ENCODE peak calls at places on chromosome 11, in five cellular contexts. L, B, G, C and R are unnamed samples. For H3K4me1, the result is how much of the 10 kb centered on the place peaks cover.

GRCh38 chr11:127993788-127994187 is 593.6 kb downstream of the ETS1 start:
- DNase-seq in L (no peak), B (no peak), G (no peak), C (no peak), R (no peak)

GRCh38 chr11:116700586-116701220 is 72.1 kb downstream of the BUD13 start:
- DNase-seq in L (no peak), B (no peak), G (no peak), C (no peak), R (no peak)

GRCh38 chr11:10699072-10699471 is 5.5 kb upstream of the IRAG1 start:
- DNase-seq in L (no peak), B (no peak), G (no peak), C (peak), R (peak)

GRCh38 chr11:63906585-63906984 is 10.4 kb downstream of the RCOR2 start:
- DNase-seq in L (peak), B (no peak), G (peak), C (peak), R (peak)

GRCh38 chr11:122706261-122706660 is 50.7 kb downstream of the UBASH3B start:
- DNase-seq in L (peak), B (no peak), G (peak), C (peak), R (peak)

GRCh38 chr11:63889344-63889743 is 27.6 kb downstream of the RCOR2 start:
- DNase-seq in L (no peak), B (no peak), G (no peak), C (no peak), R (no peak)

GRCh38 chr11:206002-206384 is 1.2 kb downstream of the BET1L start:
- DNase-seq in L (no peak), B (no peak), G (no peak), C (no peak), R (no peak)

GRCh38 chr11:122751298-122752070 is 86.8 kb upstream of the CRTAM start:
- DNase-seq in L (peak), B (no peak), G (no peak), C (peak), R (no peak)

GRCh38 chr11:95831198-95831883 is 41.0 kb downstream of the CEP57 start:
- DNase-seq in L (peak), B (no peak), G (peak), C (peak), R (peak)

GRCh38 chr11:72058416-72059034 is 21.8 kb downstream of the NUMA1 start:
- DNase-seq in L (peak), B (no peak), G (no peak), C (peak), R (peak)

GRCh38 chr11:109983358-109983757 is 109.8 kb upstream of the ZC3H12C start:
- DNase-seq in L (no peak), B (no peak), G (no peak), C (no peak), R (no peak)

GRCh38 chr11:82786001-82786400 is 52.3 kb upstream of the FAM181B start:
- DNase-seq in L (no peak), B (no peak), G (no peak), C (no peak), R (no peak)

GRCh38 chr11:36594316-36594989 is at the start of gene IFTAP:
- DNase-seq in L (peak), B (peak), G (peak), C (peak), R (peak)

GRCh38 chr11:134361661-134362060 is 29.9 kb downstream of the GLB1L2 start:
- DNase-seq in L (no peak), B (no peak), G (no peak), C (no peak), R (no peak)

GRCh38 chr11:94175545-94175944 is 46.9 kb downstream of the PANX1 start:
- DNase-seq in L (peak), B (no peak), G (no peak), C (peak), R (peak)

GRCh38 chr11:62770778-62771143 is 435 bp upstream of the TAF6L start:
- DNase-seq in L (no peak), B (no peak), G (no peak), C (peak), R (no peak)

GRCh38 chr11:80085563-80085962 is 644.7 kb upstream of the TENM4 start:
- DNase-seq in L (no peak), B (no peak), G (no peak), C (no peak), R (no peak)

GRCh38 chr11:113401718-113402117 is 14.1 kb downstream of the ANKK1 start:
- DNase-seq in L (no peak), B (no peak), G (peak), C (peak), R (peak)

GRCh38 chr11:57071829-57072228 is 83.1 kb downstream of the OR5AK2 start:
- DNase-seq in L (peak), B (no peak), G (peak), C (peak), R (peak)

GRCh38 chr11:36532908-36533601 is 23.0 kb upstream of the TRAF6 start:
- DNase-seq in L (no peak), B (no peak), G (no peak), C (no peak), R (no peak)

GRCh38 chr11:134024420-134025085 is 44.3 kb upstream of the JAM3 start:
- DNase-seq in L (peak), B (no peak), G (peak), C (peak), R (no peak)

GRCh38 chr11:2770556-2771301 is 70.9 kb upstream of the KCNQ1OT1 start:
- DNase-seq in L (no peak), B (no peak), G (no peak), C (no peak), R (no peak)

GRCh38 chr11:28619870-28620540 is 511.8 kb downstream of the METTL15 start:
- DNase-seq in L (peak), B (no peak), G (peak), C (peak), R (peak)

GRCh38 chr11:35516361-35516760 is 9.1 kb downstream of the PAMR1 start:
- DNase-seq in L (no peak), B (no peak), G (no peak), C (no peak), R (no peak)
- H3K4me1 ChIP-seq in L (under half), B (under half), G (under half), C (half or more), R (under half)

DNA sequence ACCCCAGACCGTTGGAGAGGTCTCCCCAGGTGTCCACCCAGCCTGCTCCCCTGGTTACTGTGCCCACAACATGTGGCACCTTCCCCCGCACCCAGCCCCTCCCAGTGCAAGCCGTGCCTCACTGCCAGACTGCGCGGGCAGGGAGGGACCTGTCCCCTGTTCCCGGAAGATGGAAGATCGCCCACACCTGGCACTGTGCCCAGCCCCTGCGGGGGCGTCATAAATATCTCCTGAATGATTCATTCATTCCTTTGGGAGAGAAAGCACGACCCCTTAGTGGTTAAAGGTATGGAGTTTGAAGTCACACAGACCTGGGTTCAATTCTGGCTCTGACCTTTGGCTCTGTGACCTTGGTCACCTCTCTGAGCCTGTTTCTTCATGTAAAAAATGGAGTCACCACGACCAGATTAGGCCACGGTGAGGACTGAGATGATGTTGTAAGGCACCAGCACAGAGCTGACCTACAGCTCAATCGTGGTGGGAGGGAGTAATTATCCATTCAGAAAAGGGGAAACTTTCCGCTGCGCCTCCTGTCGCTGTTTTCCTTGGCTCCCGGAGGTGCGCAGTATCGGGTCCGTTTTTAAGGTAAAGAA is 497 bp upstream of the SYT12 start:
- DNase-seq in L (peak), B (no peak), G (peak), C (peak), R (peak)
- H3K9ac ChIP-seq in L (no peak), B (peak), G (peak), C (peak), R (no peak)

DNA sequence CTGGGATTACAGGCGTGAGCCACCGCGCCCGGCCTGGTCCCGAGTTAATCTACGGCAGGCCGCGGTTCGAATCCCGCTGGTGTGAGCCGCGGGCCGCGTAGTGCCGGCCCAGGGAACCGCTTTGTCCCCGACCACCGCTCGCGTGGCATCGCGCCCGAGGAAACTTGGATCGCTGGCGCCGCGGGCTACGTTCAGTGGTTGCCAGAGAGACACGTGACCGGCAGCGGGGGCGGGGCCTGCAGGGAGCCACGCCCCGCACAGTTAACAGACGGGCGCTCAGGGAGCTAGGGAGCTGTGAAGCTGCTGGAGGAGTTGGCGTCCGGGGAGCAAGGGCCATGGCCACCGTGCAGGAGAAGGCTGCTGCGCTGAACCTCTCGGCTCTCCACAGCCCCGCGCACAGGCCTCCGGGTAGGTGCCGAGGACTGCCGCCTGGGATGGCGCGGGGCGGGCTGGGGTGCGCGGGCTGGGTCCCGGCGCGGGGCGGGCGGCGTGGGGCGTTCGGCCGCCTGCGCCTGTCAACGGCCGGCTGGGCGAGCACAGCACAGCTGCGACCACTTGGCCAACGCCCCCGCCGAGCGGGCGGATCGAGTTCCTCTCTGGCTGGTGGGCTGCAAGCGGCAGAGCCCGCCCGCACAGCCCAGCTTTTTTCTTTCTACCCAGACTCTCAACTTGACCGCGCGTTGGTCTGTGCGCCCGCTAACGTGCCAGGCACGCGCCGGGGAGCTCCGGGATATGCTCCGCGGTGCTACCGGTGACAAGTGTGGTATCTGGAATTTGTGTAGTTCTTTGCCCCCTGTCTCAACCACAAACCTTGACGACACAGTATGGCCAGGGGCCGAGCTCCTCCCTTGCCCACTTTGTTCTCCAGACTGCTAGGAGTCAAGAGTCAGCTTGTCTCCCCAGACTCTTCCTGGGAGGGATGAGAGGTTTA is at the start of gene DEPDC7:
- DNase-seq in L (peak), B (peak), G (no peak), C (peak), R (peak)
- H3K4me3 ChIP-seq in L (peak), B (peak), G (no peak), C (peak), R (peak)

GRCh38 chr11:121369366-121369765 is 76.8 kb downstream of the SC5D start:
- DNase-seq in L (no peak), B (no peak), G (no peak), C (no peak), R (no peak)

GRCh38 chr11:121372671-121373429 is 79.3 kb upstream of the SORL1 start:
- DNase-seq in L (no peak), B (no peak), G (no peak), C (no peak), R (no peak)

GRCh38 chr11:121368504-121368903 is 75.9 kb downstream of the SC5D start:
- DNase-seq in L (no peak), B (no peak), G (no peak), C (no peak), R (no peak)

GRCh38 chr11:121374286-121374985 is 77.7 kb upstream of the SORL1 start:
- DNase-seq in L (no peak), B (no peak), G (no peak), C (no peak), R (no peak)

GRCh38 chr11:121372028-121372427 is 79.5 kb downstream of the SC5D start:
- DNase-seq in L (no peak), B (no peak), G (no peak), C (no peak), R (no peak)
- H3K4me1 ChIP-seq in L (under half), B (under half), G (under half), C (under half), R (under half)

GRCh38 chr11:73509188-73509587 is 88.7 kb downstream of the FAM168A start:
- DNase-seq in L (no peak), B (no peak), G (peak), C (no peak), R (no peak)
- H3K9ac ChIP-seq in L (no peak), B (no peak), G (peak), C (no peak), R (no peak)

DNA sequence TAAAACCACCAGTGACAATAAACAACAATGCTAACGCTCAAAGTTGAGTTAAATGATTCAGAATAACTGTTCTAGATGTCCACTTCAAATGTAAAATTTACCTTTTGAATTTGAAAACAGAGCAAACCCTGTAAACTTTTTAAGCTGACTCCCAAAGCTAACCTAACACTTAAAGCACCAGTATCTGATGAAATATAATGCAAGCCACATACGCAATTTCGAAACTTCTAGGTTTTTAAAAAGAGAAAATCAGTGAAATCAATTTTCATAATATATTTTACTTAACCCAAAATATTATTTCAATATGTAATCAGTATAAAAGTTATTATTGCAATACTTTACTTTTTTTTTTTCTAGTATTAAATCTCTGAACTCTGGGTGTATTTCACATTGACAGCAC is 71.3 kb downstream of the PLEKHA7 start:
- DNase-seq in L (no peak), B (no peak), G (no peak), C (no peak), R (peak)
- H3K4me3 ChIP-seq in L (no peak), B (no peak), G (no peak), C (no peak), R (no peak)

DNA sequence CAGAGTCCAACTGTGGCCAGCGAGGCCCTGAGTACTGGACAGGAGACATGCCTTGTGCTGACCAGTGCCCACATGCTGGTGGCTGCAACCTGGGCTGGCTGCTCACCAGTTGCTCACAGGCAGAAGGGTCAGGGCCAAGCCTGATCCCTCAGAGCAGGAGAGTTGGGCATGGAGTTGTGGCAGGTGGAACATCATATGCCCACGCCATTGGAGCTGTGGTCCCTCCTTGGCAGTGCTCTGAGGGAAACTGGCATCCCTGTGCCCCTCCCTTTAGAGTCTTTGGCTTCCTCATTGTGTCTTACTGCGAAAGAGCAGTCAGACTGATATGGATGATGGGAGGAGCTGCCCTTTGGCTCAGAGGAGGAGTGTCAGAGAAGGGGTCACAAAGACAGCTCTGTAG is 3.2 kb upstream of the MYEOV start:
- DNase-seq in L (no peak), B (no peak), G (no peak), C (no peak), R (no peak)
- H3K4me1 ChIP-seq in L (under half), B (under half), G (under half), C (under half), R (under half)

GRCh38 chr11:19676508-19677379 is 35.9 kb upstream of the NAV2 start:
- DNase-seq in L (no peak), B (no peak), G (no peak), C (no peak), R (no peak)

GRCh38 chr11:19683141-19683805 is 29.4 kb upstream of the NAV2 start:
- DNase-seq in L (no peak), B (no peak), G (no peak), C (peak), R (no peak)

GRCh38 chr11:19677380-19678080 is 35.1 kb upstream of the NAV2 start:
- DNase-seq in L (no peak), B (no peak), G (no peak), C (no peak), R (no peak)

GRCh38 chr11:19680824-19681368 is 31.7 kb upstream of the NAV2 start:
- DNase-seq in L (peak), B (no peak), G (peak), C (peak), R (peak)

GRCh38 chr11:19679952-19680823 is 32.4 kb upstream of the NAV2 start:
- DNase-seq in L (peak), B (no peak), G (peak), C (peak), R (peak)
- H3K9ac ChIP-seq in L (peak), B (no peak), G (peak), C (peak), R (peak)

GRCh38 chr11:111776398-111777093 is 10.4 kb upstream of the PPP2R1B start:
- DNase-seq in L (no peak), B (no peak), G (no peak), C (no peak), R (no peak)

GRCh38 chr11:111775024-111775710 is 9.0 kb upstream of the PPP2R1B start:
- DNase-seq in L (peak), B (no peak), G (peak), C (peak), R (peak)

GRCh38 chr11:111778047-111778558 is 11.9 kb upstream of the PPP2R1B start:
- DNase-seq in L (no peak), B (no peak), G (no peak), C (no peak), R (no peak)

GRCh38 chr11:111779118-111779517 is 12.9 kb upstream of the PPP2R1B start:
- DNase-seq in L (no peak), B (no peak), G (no peak), C (no peak), R (no peak)

DNA sequence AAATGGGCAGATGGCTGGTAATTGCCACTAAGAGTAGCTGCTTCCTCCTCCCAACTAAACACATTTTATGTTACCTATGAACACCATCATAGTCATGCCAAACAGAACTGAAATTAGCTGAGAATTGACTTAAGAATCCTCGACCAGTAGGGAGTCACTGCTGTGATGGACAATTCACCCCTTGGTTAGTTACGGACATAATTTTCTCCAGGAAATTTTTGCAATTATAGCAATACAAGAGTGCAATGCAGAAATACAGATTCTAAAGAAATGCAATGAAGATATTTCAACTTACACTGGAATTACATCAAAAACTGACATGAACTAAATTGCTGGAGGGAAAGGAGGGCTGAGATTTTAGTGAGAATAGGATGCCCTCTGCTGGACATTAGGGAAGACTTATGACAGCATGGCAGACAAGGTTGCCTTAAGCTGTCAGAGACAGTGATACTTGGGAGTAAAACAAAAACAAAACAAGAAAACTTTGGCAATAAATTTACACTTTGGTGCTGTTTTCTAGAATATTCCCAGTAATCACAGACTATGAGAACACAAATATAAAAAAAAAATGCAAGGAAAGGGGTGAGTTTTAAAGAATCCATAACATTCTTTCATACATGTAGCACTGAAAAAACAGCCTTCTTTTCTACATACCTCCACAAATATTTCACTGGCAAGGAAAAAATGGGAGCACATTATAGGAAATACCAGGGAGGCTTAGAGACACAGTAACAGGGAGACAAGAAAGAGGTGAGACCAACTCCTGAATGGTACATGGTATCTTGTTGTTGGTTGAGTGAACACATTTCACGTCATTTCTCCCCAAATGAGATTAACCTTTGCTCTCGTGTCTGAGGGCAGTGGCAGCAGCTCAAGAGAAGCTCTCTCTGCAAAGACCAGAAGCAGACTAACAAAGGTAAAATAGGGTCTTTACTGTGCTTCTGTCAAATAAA is 11.2 kb upstream of the PPP2R1B start:
- DNase-seq in L (peak), B (peak), G (peak), C (peak), R (peak)
- H3K4me3 ChIP-seq in L (no peak), B (no peak), G (no peak), C (no peak), R (no peak)

GRCh38 chr11:32435152-32435480 is 223 bp downstream of the WT1 start:
- DNase-seq in L (no peak), B (no peak), G (peak), C (no peak), R (no peak)

GRCh38 chr11:32436751-32437405 is 1.5 kb upstream of the WT1 start:
- DNase-seq in L (no peak), B (no peak), G (no peak), C (no peak), R (no peak)

GRCh38 chr11:32435511-32435946 is at the start of gene WT1:
- DNase-seq in L (no peak), B (no peak), G (peak), C (no peak), R (no peak)

GRCh38 chr11:32437406-32438345 is 2.3 kb upstream of the WT1 start:
- DNase-seq in L (no peak), B (no peak), G (no peak), C (no peak), R (no peak)

GRCh38 chr11:32435947-32436750 is 810 bp upstream of the WT1 start:
- DNase-seq in L (no peak), B (no peak), G (no peak), C (no peak), R (no peak)
- H3K4me1 ChIP-seq in L (under half), B (under half), G (under half), C (under half), R (under half)